ENCODE peak calls at places on chromosome 1, in four cellular contexts. One of them, this sample, is unnamed.

GRCh38 chr1:209641216-209642181 is 10.7 kb downstream of the LAMB3 start:
- DNase-seq in cardiac fibroblast: peak
- DNase-seq in osteocyte: no peak
- DNase-seq in PC-3: no peak
- DNase-seq in this sample: no peak

GRCh38 chr1:106224426-106224825 is 832.0 kb upstream of the PRMT6 start:
- DNase-seq in cardiac fibroblast: no peak
- DNase-seq in osteocyte: no peak
- DNase-seq in PC-3: no peak
- DNase-seq in this sample: no peak

GRCh38 chr1:20359451-20360330 is 69.0 kb downstream of the VWA5B1 start:
- DNase-seq in cardiac fibroblast: no peak
- DNase-seq in osteocyte: no peak
- DNase-seq in PC-3: peak
- DNase-seq in this sample: no peak

GRCh38 chr1:183870351-183871077 is 65.6 kb downstream of the RGL1 start:
- DNase-seq in cardiac fibroblast: peak
- DNase-seq in osteocyte: no peak
- DNase-seq in PC-3: peak
- DNase-seq in this sample: no peak

GRCh38 chr1:53025034-53025777 is 36.8 kb upstream of the PODN start:
- DNase-seq in cardiac fibroblast: peak
- DNase-seq in osteocyte: no peak
- DNase-seq in PC-3: no peak
- DNase-seq in this sample: no peak

GRCh38 chr1:110582378-110582777 is 23.8 kb downstream of the KCNA2 start:
- DNase-seq in cardiac fibroblast: no peak
- DNase-seq in osteocyte: no peak
- DNase-seq in PC-3: no peak
- DNase-seq in this sample: no peak

GRCh38 chr1:67149179-67149770 is 14.5 kb upstream of the C1orf141 start:
- DNase-seq in cardiac fibroblast: peak
- DNase-seq in osteocyte: no peak
- DNase-seq in PC-3: peak
- DNase-seq in this sample: peak

GRCh38 chr1:64659478-64659877 is 85.4 kb upstream of the RAVER2 start:
- DNase-seq in cardiac fibroblast: no peak
- DNase-seq in osteocyte: no peak
- DNase-seq in PC-3: no peak
- DNase-seq in this sample: no peak

GRCh38 chr1:24673336-24673735 is 30.2 kb downstream of the SRRM1 start:
- DNase-seq in cardiac fibroblast: peak
- DNase-seq in osteocyte: no peak
- DNase-seq in PC-3: no peak
- DNase-seq in this sample: no peak

GRCh38 chr1:205648212-205648910 is 16.6 kb upstream of the ELK4 start:
- DNase-seq in cardiac fibroblast: no peak
- DNase-seq in osteocyte: no peak
- DNase-seq in PC-3: no peak
- DNase-seq in this sample: no peak

GRCh38 chr1:116360435-116361173 is 12.4 kb upstream of the ATP1A1 start:
- DNase-seq in cardiac fibroblast: peak
- DNase-seq in osteocyte: no peak
- DNase-seq in PC-3: peak
- DNase-seq in this sample: no peak

GRCh38 chr1:28601696-28602095 is 9.6 kb downstream of the RAB42 start:
- DNase-seq in cardiac fibroblast: peak
- DNase-seq in osteocyte: peak
- DNase-seq in PC-3: peak
- DNase-seq in this sample: no peak

GRCh38 chr1:41925712-41926111 is 7.0 kb upstream of the HIVEP3 start:
- DNase-seq in cardiac fibroblast: peak
- DNase-seq in osteocyte: no peak
- DNase-seq in PC-3: peak
- DNase-seq in this sample: no peak

GRCh38 chr1:145999321-146000024 is 3.1 kb upstream of the TXNIP start:
- DNase-seq in cardiac fibroblast: no peak
- DNase-seq in osteocyte: no peak
- DNase-seq in PC-3: peak
- DNase-seq in this sample: no peak

GRCh38 chr1:204568576-204569206 is 52.5 kb downstream of the MDM4 start:
- DNase-seq in cardiac fibroblast: no peak
- DNase-seq in osteocyte: no peak
- DNase-seq in PC-3: no peak
- DNase-seq in this sample: no peak

GRCh38 chr1:39609618-39610331 is 29.7 kb downstream of the HEYL start:
- DNase-seq in cardiac fibroblast: peak
- DNase-seq in osteocyte: peak
- DNase-seq in PC-3: peak
- DNase-seq in this sample: peak

DNA sequence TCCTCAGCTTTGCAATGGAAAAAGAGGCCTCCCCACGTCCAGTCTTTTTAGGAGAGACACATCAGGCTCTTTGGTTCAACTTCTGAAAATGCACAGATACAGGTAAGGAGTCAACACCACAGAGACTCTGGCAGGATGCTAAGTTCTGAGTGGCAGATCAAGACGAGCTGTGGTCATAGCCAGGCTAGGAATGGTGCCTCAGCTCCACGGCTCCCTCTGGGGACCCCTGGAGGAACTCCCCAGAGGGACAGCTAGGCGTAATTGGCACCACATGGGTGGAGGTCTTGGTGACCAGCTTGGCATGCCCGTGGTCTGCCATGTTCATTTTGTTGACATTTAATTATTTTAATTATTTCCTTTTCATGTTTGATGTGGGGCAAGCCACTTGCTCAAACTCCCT is 206.1 kb downstream of the KAZN start:
- DNase-seq in cardiac fibroblast: no peak
- DNase-seq in osteocyte: no peak
- DNase-seq in PC-3: peak
- DNase-seq in this sample: no peak
- TF ChIP-seq CTCF in cardiac fibroblast: no peak
- TF ChIP-seq CTCF in osteocyte: no peak
- TF ChIP-seq CTCF in PC-3: peak
- TF ChIP-seq CTCF in this sample: peak

DNA sequence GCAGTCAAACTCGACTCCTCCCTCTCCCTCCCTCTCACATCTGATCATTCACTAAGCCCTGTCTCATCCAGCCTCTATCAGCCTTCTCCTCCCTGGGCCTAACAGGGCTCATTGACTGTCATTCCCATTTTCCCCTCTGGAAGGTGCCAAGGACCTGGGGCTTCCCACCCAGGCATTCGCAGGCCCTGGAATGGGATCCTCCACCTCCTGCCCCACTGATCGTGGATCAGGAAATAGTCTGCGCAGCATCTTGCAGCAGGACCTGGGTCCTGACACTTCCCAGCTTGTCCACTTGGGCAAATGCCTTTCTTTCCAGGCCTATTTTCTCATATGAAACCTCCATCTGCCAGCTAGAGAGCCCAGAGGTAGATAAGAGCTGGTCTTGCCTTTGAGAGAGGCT is 71.2 kb upstream of the ZC3H12A start:
- DNase-seq in cardiac fibroblast: no peak
- DNase-seq in osteocyte: no peak
- DNase-seq in PC-3: no peak
- DNase-seq in this sample: no peak
- TF ChIP-seq CTCF in cardiac fibroblast: no peak
- TF ChIP-seq CTCF in osteocyte: no peak
- TF ChIP-seq CTCF in PC-3: no peak
- TF ChIP-seq CTCF in this sample: no peak

DNA sequence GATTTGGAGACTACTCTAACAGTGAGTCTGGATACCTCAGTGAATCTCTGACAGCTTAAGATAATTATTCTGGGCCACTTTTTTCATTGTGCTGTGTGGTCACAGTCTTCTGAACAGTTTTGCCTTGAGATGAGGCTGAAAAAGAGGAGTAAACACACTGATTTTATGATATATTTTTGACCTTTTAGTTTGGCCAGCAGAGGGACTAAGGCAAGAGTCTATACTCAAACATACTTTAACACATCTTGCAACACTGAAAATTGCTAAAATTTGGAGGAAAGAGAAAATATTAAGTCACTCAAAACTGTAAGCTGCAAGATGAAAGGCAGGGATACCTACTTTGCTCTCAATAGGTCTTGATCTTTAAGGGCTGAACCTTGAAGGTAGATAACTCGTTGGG is 182.7 kb downstream of the KCNT2 start:
- DNase-seq in cardiac fibroblast: no peak
- DNase-seq in osteocyte: no peak
- DNase-seq in PC-3: no peak
- DNase-seq in this sample: no peak
- TF ChIP-seq CTCF in cardiac fibroblast: no peak
- TF ChIP-seq CTCF in osteocyte: peak
- TF ChIP-seq CTCF in PC-3: peak
- TF ChIP-seq CTCF in this sample: no peak

DNA sequence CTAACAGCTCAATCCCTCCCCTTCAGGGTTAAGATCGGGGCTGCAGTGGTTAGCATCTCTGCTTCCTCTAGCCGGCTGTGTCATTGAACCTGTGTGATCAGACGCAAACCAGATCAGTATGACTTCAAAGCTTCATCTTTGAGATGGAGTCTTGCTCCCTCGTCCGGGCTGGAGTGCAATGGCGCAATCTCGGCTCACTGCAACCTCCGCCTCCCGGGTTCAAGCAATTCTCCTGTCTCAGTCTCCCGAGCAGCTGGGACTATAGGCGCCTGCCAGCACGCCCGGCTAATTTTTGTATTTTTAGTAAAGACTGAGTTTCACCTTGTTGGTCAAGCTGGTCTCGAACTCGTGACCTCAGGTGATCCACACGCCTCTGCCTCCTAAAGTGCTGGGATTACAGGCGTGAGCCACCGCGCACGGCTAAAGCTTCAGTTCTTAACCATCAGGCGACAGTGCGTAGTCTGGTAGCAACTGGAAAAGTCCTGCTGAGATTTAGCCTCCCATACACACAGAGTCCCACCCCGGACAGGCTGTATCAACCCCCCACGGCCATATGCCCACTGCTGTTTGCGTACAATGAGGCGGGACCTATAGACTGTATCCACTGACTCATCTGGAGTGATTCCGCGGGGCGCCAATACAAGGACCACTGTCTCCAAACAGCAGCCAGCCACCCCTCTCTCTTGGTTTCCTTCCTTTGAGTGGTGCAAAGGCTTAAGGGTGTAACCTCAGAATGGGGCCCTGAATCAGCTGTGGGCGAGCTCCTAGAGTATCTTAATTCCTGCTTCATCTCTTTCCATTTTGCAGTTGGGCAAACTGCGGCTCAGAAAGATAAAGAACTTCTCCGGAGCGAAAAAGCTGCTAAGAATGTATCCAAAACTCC is 23.3 kb downstream of the CELA3A start:
- DNase-seq in cardiac fibroblast: peak
- DNase-seq in osteocyte: peak
- DNase-seq in PC-3: peak
- DNase-seq in this sample: peak
- TF ChIP-seq CTCF in cardiac fibroblast: no peak
- TF ChIP-seq CTCF in osteocyte: no peak
- TF ChIP-seq CTCF in PC-3: no peak
- TF ChIP-seq CTCF in this sample: no peak

DNA sequence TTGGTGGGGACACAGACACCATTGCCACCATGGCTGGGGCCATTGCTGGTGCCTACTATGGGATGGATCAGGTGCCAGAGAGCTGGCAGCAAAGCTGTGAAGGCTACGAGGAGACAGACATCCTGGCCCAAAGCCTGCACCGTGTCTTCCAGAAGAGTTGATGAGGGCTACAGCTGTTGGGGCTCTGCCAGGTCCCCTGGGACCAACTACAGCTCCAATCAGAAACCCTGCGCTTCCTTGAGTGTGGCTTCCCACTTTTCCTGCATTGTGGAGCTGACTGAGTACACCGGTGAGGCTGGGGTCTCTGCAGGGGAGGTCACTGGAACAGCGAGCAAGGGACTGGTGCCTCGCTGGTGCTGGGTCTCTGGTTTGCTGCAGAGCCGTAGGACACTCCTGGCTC is 4.5 kb downstream of the ADPRS start:
- DNase-seq in cardiac fibroblast: no peak
- DNase-seq in osteocyte: no peak
- DNase-seq in PC-3: no peak
- DNase-seq in this sample: no peak
- TF ChIP-seq CTCF in cardiac fibroblast: no peak
- TF ChIP-seq CTCF in osteocyte: no peak
- TF ChIP-seq CTCF in PC-3: no peak
- TF ChIP-seq CTCF in this sample: no peak

GRCh38 chr1:55844322-55844721 is 629.2 kb upstream of the USP24 start:
- DNase-seq in cardiac fibroblast: no peak
- DNase-seq in osteocyte: no peak
- DNase-seq in PC-3: no peak
- DNase-seq in this sample: no peak

DNA sequence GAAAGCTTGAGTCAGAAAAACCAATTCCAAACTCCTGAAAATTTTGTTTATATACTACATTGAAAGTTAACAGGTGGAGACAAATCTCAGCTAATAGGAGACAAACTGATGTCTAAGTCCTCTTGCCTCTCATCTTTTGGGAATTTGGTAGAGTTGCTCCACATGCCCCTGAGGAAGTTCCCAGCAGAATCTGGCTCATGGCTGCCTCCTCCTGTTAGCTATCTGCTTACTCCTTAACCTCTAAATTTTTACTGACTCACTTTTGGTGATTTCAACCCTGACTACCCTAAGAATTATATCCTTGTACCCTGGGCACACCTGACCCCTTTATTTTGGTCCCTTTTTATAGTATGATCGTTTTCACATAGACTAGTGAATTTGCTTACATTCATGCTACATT is 633.7 kb upstream of the USP24 start:
- DNase-seq in cardiac fibroblast: peak
- DNase-seq in osteocyte: no peak
- DNase-seq in PC-3: peak
- DNase-seq in this sample: no peak
- TF ChIP-seq CTCF in cardiac fibroblast: peak
- TF ChIP-seq CTCF in osteocyte: peak
- TF ChIP-seq CTCF in PC-3: peak
- TF ChIP-seq CTCF in this sample: no peak